ENCODE peak calls at places on chromosomes 2 and 18, in four cellular contexts. S, H, F and Y are unnamed samples. For H3K4me1, the result is how much of the 10 kb centered on the place peaks cover.

GRCh38 chr2:37507703-37508102 is 163.3 kb downstream of the QPCT start:
- DNase-seq in S (no peak), F (no peak), H (no peak), Y (no peak)

GRCh38 chr2:11065833-11066232 is 89.4 kb upstream of the SLC66A3 start:
- DNase-seq in H (no peak), S (no peak), F (no peak), Y (no peak)

GRCh38 chr2:5673861-5674240 is 18.3 kb upstream of the SOX11 start:
- DNase-seq in F (no peak), S (no peak), H (no peak), Y (no peak)

GRCh38 chr2:27308359-27308875 is at the start of gene UCN:
- DNase-seq in H (peak), F (no peak), S (no peak), Y (no peak)

GRCh38 chr18:48334845-48335244 is 74.3 kb downstream of the ZBTB7C start:
- DNase-seq in S (no peak), F (no peak), H (no peak), Y (no peak)

GRCh38 chr2:231966886-231967285 is 5.4 kb downstream of the DIS3L2 start:
- DNase-seq in S (no peak), H (no peak), F (no peak), Y (no peak)

GRCh38 chr18:777021-777420 is 35.0 kb downstream of the YES1 start:
- DNase-seq in S (no peak), F (no peak), H (no peak), Y (no peak)

GRCh38 chr2:15842771-15843666 is 97.3 kb upstream of the MYCN start:
- DNase-seq in H (no peak), S (no peak), F (no peak), Y (no peak)

GRCh38 chr2:133377021-133377481 is 191.2 kb downstream of the NCKAP5 start:
- DNase-seq in H (no peak), S (no peak), F (no peak), Y (no peak)

GRCh38 chr2:139478191-139478914 is 698.2 kb upstream of the NXPH2 start:
- DNase-seq in F (no peak), H (no peak), S (no peak), Y (no peak)

GRCh38 chr18:74826560-74826959 is 228.9 kb downstream of the ZNF407 start:
- DNase-seq in F (no peak), H (no peak), S (no peak), Y (no peak)

GRCh38 chr2:68157002-68157401 is 686 bp upstream of the PNO1 start:
- DNase-seq in S (no peak), H (no peak), F (no peak), Y (no peak)

GRCh38 chr2:39506215-39506614 is 69.1 kb upstream of the MAP4K3 start:
- DNase-seq in H (no peak), F (no peak), S (no peak), Y (no peak)

GRCh38 chr2:27701676-27702075 is 38.0 kb downstream of the SLC4A1AP start:
- DNase-seq in S (peak), H (peak), F (no peak), Y (no peak)

GRCh38 chr18:52451252-52451651 is 111.3 kb downstream of the DCC start:
- DNase-seq in S (no peak), F (no peak), H (no peak), Y (no peak)

GRCh38 chr2:55153564-55154315 is 78.4 kb downstream of the CLHC1 start:
- DNase-seq in H (no peak), S (no peak), F (no peak), Y (no peak)

GRCh38 chr2:190599073-190599472 is 49.8 kb upstream of the NAB1 start:
- DNase-seq in F (no peak), H (no peak), S (no peak), Y (no peak)

GRCh38 chr2:235265348-235265965 is 228.4 kb upstream of the AGAP1 start:
- DNase-seq in F (no peak), H (no peak), S (no peak), Y (no peak)

GRCh38 chr2:190563109-190563508 is 28.6 kb upstream of the NEMP2 start:
- DNase-seq in F (no peak), H (no peak), S (no peak), Y (no peak)

GRCh38 chr2:13682878-13683277 is 949.6 kb upstream of the LRATD1 start:
- DNase-seq in H (no peak), S (no peak), F (no peak), Y (no peak)

GRCh38 chr2:160674076-160674630 is 180.5 kb upstream of the RBMS1 start:
- DNase-seq in H (no peak), F (no peak), S (no peak), Y (no peak)

GRCh38 chr2:221285156-221285555 is 286.9 kb downstream of the EPHA4 start:
- DNase-seq in H (no peak), S (no peak), F (no peak), Y (no peak)

GRCh38 chr2:24083567-24084385 is 858 bp downstream of the TP53I3 start:
- DNase-seq in F (no peak), H (no peak), S (no peak), Y (peak)

GRCh38 chr2:46554381-46554780 is 75.0 kb downstream of the TMEM247 start:
- DNase-seq in H (peak), S (no peak), F (no peak), Y (peak)

DNA sequence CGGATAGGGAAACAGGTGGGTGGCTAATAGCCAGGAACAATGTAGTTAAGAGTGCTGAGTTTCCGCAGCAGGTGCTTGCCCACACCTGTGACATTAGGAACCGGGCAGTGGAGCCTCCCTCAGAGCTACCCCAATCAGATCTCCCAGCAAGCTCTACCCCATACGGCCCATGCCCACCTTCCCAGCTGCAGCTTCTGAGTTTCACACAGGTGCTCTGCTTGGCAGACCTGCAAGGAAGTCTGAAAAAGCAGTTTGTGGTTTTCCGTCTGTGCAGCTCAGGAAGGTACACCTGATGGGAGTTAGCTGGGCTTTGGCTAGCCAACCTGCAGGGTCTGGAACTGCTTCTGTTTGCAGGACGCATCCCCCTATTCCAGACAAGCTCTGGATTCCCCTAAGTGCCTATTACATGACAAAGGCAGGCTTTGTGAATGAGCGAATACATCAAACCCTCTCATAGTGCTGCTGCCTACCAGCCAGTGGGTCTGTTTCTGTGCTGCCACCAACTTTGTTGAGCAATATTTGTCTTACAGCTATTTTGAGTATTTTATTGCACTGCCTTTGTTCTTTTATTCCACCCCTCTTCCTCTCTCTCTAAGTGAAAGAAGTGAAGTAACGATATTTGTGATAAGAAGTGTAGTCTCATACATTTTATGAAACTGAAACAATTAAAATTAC is 24.7 kb upstream of the CEP68 start:
- DNase-seq in H (no peak), F (no peak), S (no peak), Y (no peak)
- H3K4me3 ChIP-seq in H (no peak), F (peak), S (no peak), Y (no peak)

GRCh38 chr2:66438498-66439290 is 3.8 kb downstream of the MEIS1 start:
- DNase-seq in H (no peak), S (no peak), F (no peak), Y (no peak)
- H3K4me1 ChIP-seq in H (under half), S (under half), F (under half), Y (under half)

GRCh38 chr2:124566518-124566970 is 541.5 kb downstream of the CNTNAP5 start:
- DNase-seq in F (no peak), S (peak), H (no peak), Y (no peak)

GRCh38 chr2:124572953-124573634 is 548.0 kb downstream of the CNTNAP5 start:
- DNase-seq in F (no peak), H (no peak), S (no peak), Y (no peak)

GRCh38 chr2:124570872-124571271 is 545.8 kb downstream of the CNTNAP5 start:
- DNase-seq in F (no peak), S (no peak), H (no peak), Y (no peak)

GRCh38 chr2:124575497-124575896 is 550.4 kb downstream of the CNTNAP5 start:
- DNase-seq in S (no peak), H (no peak), F (no peak), Y (no peak)

GRCh38 chr2:124571836-124572235 is 546.7 kb downstream of the CNTNAP5 start:
- DNase-seq in H (no peak), F (no peak), S (no peak), Y (no peak)
- TF ChIP-seq CTCF in H (no peak), F (no peak), S (no peak), Y (no peak)

GRCh38 chr2:186164325-186164724 is 321.7 kb upstream of the ZC3H15 start:
- DNase-seq in H (no peak), S (no peak), F (no peak), Y (no peak)

GRCh38 chr2:186159101-186159500 is 327.0 kb upstream of the ZC3H15 start:
- DNase-seq in S (no peak), F (no peak), H (no peak), Y (no peak)
- H3K4me3 ChIP-seq in S (no peak), F (no peak), H (no peak), Y (no peak)